ENCODE peak calls at places on chromosomes 13 and 19, in six cellular contexts. C is cardiac muscle cell, J is nephron progenitor cell, D is tibial nerve, E is MCF 10A, X is cardiac fibroblast. U is an unnamed sample.
A peak's percentile ranks its signal among the peaks of the same experiment; 100 is the strongest.

GRCh38 chr13:87884874-87885273 is 213.7 kb downstream of the SLITRK5 start:
- DNase-seq in J (no peak), C (peak; percentile 22), X (no peak), E (peak; percentile 18), D (no peak), U (no peak)

GRCh38 chr13:31947105-31947504 is 84.5 kb upstream of the FRY start:
- DNase-seq in D (no peak), E (peak; percentile 18), J (no peak), C (no peak), X (no peak), U (no peak)

GRCh38 chr19:40836754-40837429 is 13.4 kb downstream of the CYP2A6 start:
- DNase-seq in D (no peak), C (no peak), J (no peak), E (no peak), X (no peak), U (no peak)

GRCh38 chr13:32309812-32310706 is 5.1 kb downstream of the ZAR1L start:
- DNase-seq in C (peak; percentile 70), D (no peak), X (peak; percentile 82), J (peak; percentile 20), E (peak; percentile 72), U (peak; percentile 52)

GRCh38 chr19:31352296-31352781 is 3.1 kb upstream of the TSHZ3 start:
- DNase-seq in C (no peak), E (no peak), J (no peak), X (no peak), D (no peak), U (no peak)

GRCh38 chr19:55461974-55462628 is 659 bp upstream of the ISOC2 start:
- DNase-seq in C (no peak), X (peak; percentile 51), D (no peak), E (peak; percentile 34), J (no peak), U (no peak)

GRCh38 chr13:65613004-65613403 is 1617.1 kb downstream of the PCDH9 start:
- DNase-seq in E (no peak), D (no peak), J (no peak), C (no peak), X (no peak), U (no peak)

GRCh38 chr13:112346173-112346898 is 29.8 kb upstream of the SPACA7 start:
- DNase-seq in J (peak; percentile 67), X (no peak), C (peak; percentile 43), D (no peak), E (no peak), U (no peak)

GRCh38 chr19:12985049-12985776 is 10.1 kb upstream of the NFIX start:
- DNase-seq in J (no peak), C (no peak), D (peak; percentile 80), X (peak; percentile 27), E (no peak), U (no peak)

GRCh38 chr19:38032151-38032550 is 125.1 kb downstream of the SIPA1L3 start:
- DNase-seq in D (no peak), X (peak; percentile 73), J (no peak), E (no peak), C (no peak), U (no peak)

GRCh38 chr13:33490461-33491327 is 205.1 kb upstream of the STARD13 start:
- DNase-seq in X (peak; percentile 86), D (no peak), E (no peak), C (no peak), J (peak; percentile 8), U (no peak)

GRCh38 chr19:347946-348861 is 3.6 kb upstream of the MIER2 start:
- DNase-seq in X (peak; percentile 7), D (no peak), J (no peak), C (no peak), E (no peak), U (no peak)

GRCh38 chr13:60974296-60974695 is 441.4 kb downstream of the PCDH20 start:
- DNase-seq in X (no peak), E (no peak), D (no peak), C (no peak), J (no peak), U (no peak)

GRCh38 chr19:10316229-10317044 is 622 bp upstream of the FDX2 start:
- DNase-seq in E (no peak), D (no peak), C (no peak), J (no peak), X (no peak), U (no peak)

DNA sequence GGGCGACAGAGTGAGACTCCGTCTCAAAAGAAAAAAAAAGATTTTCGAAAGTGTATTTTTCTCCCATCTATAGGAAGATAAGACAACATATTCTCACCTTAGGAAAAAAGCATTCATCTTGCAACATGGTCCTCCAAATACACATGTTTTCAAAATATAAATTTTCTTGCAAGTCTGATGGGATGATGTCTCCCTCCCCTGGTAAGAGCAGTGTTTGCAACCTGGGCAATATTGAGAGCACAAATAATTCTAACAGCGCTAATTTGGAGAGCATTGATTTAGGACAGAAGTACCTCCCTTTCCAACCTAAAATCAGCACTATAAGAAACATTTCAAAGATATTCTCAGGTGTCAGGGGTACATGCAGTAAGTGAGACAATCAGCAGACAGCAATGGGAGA is 61.0 kb upstream of the SHISA2 start:
- DNase-seq in D (no peak), X (no peak), J (no peak), E (peak; percentile 2), C (no peak), U (no peak)
- TF ChIP-seq CTCF in D (no peak), X (peak; percentile 19), J (peak; percentile 46), E (peak; percentile 38), C (peak; percentile 19), U (no peak)

GRCh38 chr19:54297759-54298305 is 15.1 kb downstream of the LILRA5 start:
- DNase-seq in X (no peak), D (no peak), C (no peak), J (no peak), E (peak; percentile 5), U (no peak)
- TF ChIP-seq CTCF in X (no peak), D (no peak), C (no peak), J (no peak), E (no peak), U (no peak)

GRCh38 chr19:47225746-47226425 is 5.1 kb downstream of the BBC3 start:
- DNase-seq in D (peak; percentile 79), X (peak; percentile 93), J (peak; percentile 90), C (peak; percentile 96), E (peak; percentile 85), U (peak; percentile 97)
- TF ChIP-seq CTCF in D (peak; percentile 78), X (peak; percentile 14), J (no peak), C (peak; percentile 6), E (peak; percentile 26), U (no peak)

GRCh38 chr19:6967962-6968361 is 53.3 kb downstream of the MBD3L2B start:
- DNase-seq in J (no peak), E (no peak), D (no peak), X (no peak), C (no peak), U (no peak)

GRCh38 chr19:6963259-6963852 is 57.9 kb downstream of the MBD3L2B start:
- DNase-seq in J (no peak), X (no peak), D (no peak), C (no peak), E (no peak), U (no peak)

GRCh38 chr19:6958786-6959185 is 62.4 kb downstream of the MBD3L2B start:
- DNase-seq in J (no peak), E (no peak), X (no peak), C (no peak), D (no peak), U (no peak)

GRCh38 chr19:6969490-6969889 is 51.7 kb downstream of the MBD3L2B start:
- DNase-seq in J (no peak), E (no peak), X (no peak), C (no peak), D (no peak), U (no peak)

DNA sequence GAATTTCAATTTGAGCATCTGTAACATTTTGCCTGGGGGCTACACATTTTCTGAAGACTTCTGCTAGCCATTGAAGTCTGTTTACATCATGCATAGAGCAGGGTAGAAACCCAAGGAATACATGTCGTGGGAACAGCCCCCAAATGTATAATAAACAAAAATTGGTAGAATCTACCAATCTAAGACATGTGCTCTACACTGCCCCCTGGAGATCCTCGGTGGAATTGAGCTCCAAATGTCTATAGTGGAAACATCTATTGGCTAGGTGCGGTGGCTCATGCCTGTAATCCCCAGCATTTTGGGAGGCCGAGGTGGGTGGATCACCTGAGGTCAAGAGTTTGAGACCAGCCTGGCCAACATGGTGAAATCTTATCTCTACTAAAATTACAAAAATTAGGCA is 57.3 kb downstream of the MBD3L2B start:
- DNase-seq in C (no peak), D (no peak), X (no peak), J (no peak), E (peak; percentile 22), U (no peak)
- TF ChIP-seq CTCF in C (peak; percentile 14), D (peak; percentile 11), X (peak; percentile 40), J (no peak), E (peak; percentile 57), U (peak; percentile 19)

GRCh38 chr19:3268763-3269162 is 44.3 kb downstream of the CELF5 start:
- DNase-seq in D (no peak), X (no peak), E (no peak), C (no peak), J (no peak), U (no peak)
- TF ChIP-seq CTCF in D (no peak), X (no peak), E (no peak), C (no peak), J (no peak), U (no peak)

GRCh38 chr13:26502826-26503225 is 54.7 kb upstream of the WASF3 start:
- DNase-seq in J (no peak), C (no peak), E (no peak), D (no peak), X (peak; percentile 67), U (no peak)
- TF ChIP-seq CTCF in J (no peak), C (peak; percentile 42), E (no peak), D (no peak), X (peak; percentile 37), U (no peak)

U was measured in GM13976.